ENCODE peak calls at places on chromosome 16, in four cellular contexts. V is Karpas-422, O is NCI-H2107, C is NCI-H187. I is an unnamed sample.

GRCh38 chr16:13875614-13876284 is 44.2 kb upstream of the ERCC4 start:
- DNase-seq in O (no peak), V (no peak), C (no peak), I (no peak)

GRCh38 chr16:66658143-66658859 is 38.2 kb downstream of the CMTM4 start:
- DNase-seq in O (no peak), V (no peak), C (no peak), I (no peak)

GRCh38 chr16:89944773-89945172 is 3.8 kb upstream of the DEF8 start:
- DNase-seq in O (no peak), V (peak; percentile 75), C (no peak), I (no peak)

GRCh38 chr16:75235721-75236193 is 15.7 kb downstream of the BCAR1 start:
- DNase-seq in V (no peak), O (no peak), C (no peak), I (no peak)

GRCh38 chr16:69064789-69065313 is 40.6 kb upstream of the HAS3 start:
- DNase-seq in C (no peak), V (no peak), O (peak; percentile 17), I (no peak)

GRCh38 chr16:56389554-56389953 is 35.8 kb downstream of the AMFR start:
- DNase-seq in C (no peak), O (no peak), V (no peak), I (no peak)

GRCh38 chr16:58264961-58265479 is 29.8 kb downstream of the PRSS54 start:
- DNase-seq in C (no peak), O (no peak), V (no peak), I (peak; percentile 47)

GRCh38 chr16:15650698-15651161 is 685 bp downstream of the NDE1 start:
- DNase-seq in C (no peak), O (no peak), V (peak; percentile 69), I (peak; percentile 37)

GRCh38 chr16:80806957-80807356 is 2.6 kb upstream of the CDYL2 start:
- DNase-seq in V (no peak), C (no peak), O (no peak), I (peak; percentile 98)

GRCh38 chr16:86072328-86073102 is 173.6 kb downstream of the IRF8 start:
- DNase-seq in O (no peak), C (no peak), V (peak; percentile 74), I (peak; percentile 75)

GRCh38 chr16:50683689-50684374 is 2.7 kb upstream of the SNX20 start:
- DNase-seq in O (no peak), C (no peak), V (no peak), I (no peak)

GRCh38 chr16:87581867-87582220 is 20.5 kb upstream of the JPH3 start:
- DNase-seq in C (no peak), O (no peak), V (no peak), I (peak; percentile 86)

GRCh38 chr16:785563-786535 is 2.3 kb downstream of the RPUSD1 start:
- DNase-seq in C (no peak), O (peak; percentile 25), V (peak; percentile 89), I (peak; percentile 26)

GRCh38 chr16:20833081-20833480 is 26.8 kb downstream of the REXO5 start:
- DNase-seq in O (no peak), V (no peak), C (no peak), I (no peak)

GRCh38 chr16:66278111-66278531 is 88.4 kb upstream of the CDH5 start:
- DNase-seq in V (no peak), C (peak; percentile 17), O (no peak), I (no peak)

GRCh38 chr16:80285089-80285488 is 255.7 kb upstream of the DYNLRB2 start:
- DNase-seq in O (no peak), V (no peak), C (no peak), I (no peak)

GRCh38 chr16:69888005-69888560 is 63.1 kb upstream of the CLEC18A start:
- DNase-seq in V (peak; percentile 69), C (no peak), O (no peak), I (no peak)

GRCh38 chr16:5176505-5176904 is 78.9 kb upstream of the EEF2KMT start:
- DNase-seq in O (no peak), V (no peak), C (no peak), I (no peak)

GRCh38 chr16:4381072-4381934 is 9.7 kb downstream of the VASN start:
- DNase-seq in V (no peak), C (no peak), O (no peak), I (no peak)

GRCh38 chr16:82459580-82460256 is 167.1 kb upstream of the CDH13 start:
- DNase-seq in C (no peak), V (no peak), O (no peak), I (no peak)

GRCh38 chr16:2475413-2476344 is 752 bp downstream of the TBC1D24 start:
- DNase-seq in V (peak; percentile 79), O (no peak), C (no peak), I (no peak)

GRCh38 chr16:30778549-30779244 is 8.3 kb downstream of the ZNF629 start:
- DNase-seq in V (no peak), C (no peak), O (no peak), I (no peak)

GRCh38 chr16:20137909-20138308 is 64.2 kb upstream of the GPR139 start:
- DNase-seq in C (no peak), V (no peak), O (no peak), I (no peak)

GRCh38 chr16:75099738-75100615 is 16.6 kb downstream of the LDHD start:
- DNase-seq in O (no peak), V (no peak), C (no peak), I (peak; percentile 39)

GRCh38 chr16:56675685-56676210 is 6.1 kb downstream of the MT1H start:
- DNase-seq in V (no peak), C (no peak), O (no peak), I (no peak)

GRCh38 chr16:1180772-1181714 is 28.1 kb downstream of the CACNA1H start:
- DNase-seq in C (no peak), O (no peak), V (no peak), I (no peak)

GRCh38 chr16:15572329-15573001 is 70.5 kb downstream of the MARF1 start:
- DNase-seq in O (no peak), V (peak; percentile 67), C (no peak), I (no peak)

GRCh38 chr16:1781254-1781653 is 1.1 kb downstream of the SPSB3 start:
- DNase-seq in V (no peak), C (no peak), O (no peak), I (no peak)

GRCh38 chr16:51508813-51509212 is 357.7 kb upstream of the SALL1 start:
- DNase-seq in V (no peak), O (no peak), C (no peak), I (no peak)

GRCh38 chr16:87982491-87983415 is 31.5 kb downstream of the BANP start:
- DNase-seq in V (peak; percentile 24), O (no peak), C (no peak), I (no peak)

GRCh38 chr16:70258065-70258464 is 6.3 kb upstream of the EXOSC6 start:
- DNase-seq in O (no peak), C (no peak), V (peak; percentile 19), I (no peak)

GRCh38 chr16:85176541-85177447 is 64.5 kb upstream of the CIBAR2 start:
- DNase-seq in V (no peak), C (no peak), O (no peak), I (no peak)

GRCh38 chr16:73703891-73704290 is 592.7 kb upstream of the PSMD7 start:
- DNase-seq in C (no peak), V (no peak), O (no peak), I (no peak)

GRCh38 chr16:23156110-23156509 is 6.9 kb upstream of the USP31 start:
- DNase-seq in V (no peak), C (no peak), O (no peak), I (no peak)

GRCh38 chr16:53545433-53545832 is 42.4 kb upstream of the AKTIP start:
- DNase-seq in C (no peak), V (no peak), O (no peak), I (no peak)

GRCh38 chr16:51807551-51807950 is 656.5 kb upstream of the SALL1 start:
- DNase-seq in O (no peak), V (no peak), C (no peak), I (no peak)

GRCh38 chr16:30535777-30536190 is 1.1 kb upstream of the ZNF747 start:
- DNase-seq in C (no peak), O (peak; percentile 20), V (peak; percentile 83), I (peak; percentile 69)

I was measured in endothelial cell of umbilical vein.